ENCODE peak calls at places on chromosomes 7 and 10, in four cellular contexts. K is A549, Q is HepG2, H is K562. P is an unnamed sample.

GRCh38 chr7:138186951-138187351 is 110.7 kb downstream of the AKR1D1 start:
- DNase-seq in K (no peak), Q (no peak), H (no peak), P (no peak)

GRCh38 chr10:69759641-69760040 is 42.1 kb upstream of the COL13A1 start:
- DNase-seq in K (no peak), H (no peak), Q (no peak), P (no peak)

GRCh38 chr10:56035489-56035888 is 325.6 kb downstream of the ZWINT start:
- DNase-seq in H (peak), K (no peak), Q (no peak), P (no peak)

GRCh38 chr7:147161405-147161804 is 1044.8 kb downstream of the CNTNAP2 start:
- DNase-seq in H (no peak), K (no peak), Q (no peak), P (no peak)

GRCh38 chr10:5165738-5166137 is 19.2 kb downstream of the AKR1C8 start:
- DNase-seq in Q (no peak), H (peak), K (no peak), P (no peak)

GRCh38 chr10:43930777-43931176 is 282.1 kb upstream of the ZNF32 start:
- DNase-seq in K (no peak), H (no peak), Q (no peak), P (no peak)

GRCh38 chr7:953547-954327 is 743 bp downstream of the ADAP1 start:
- DNase-seq in H (no peak), K (peak), Q (peak), P (peak)

GRCh38 chr10:63489838-63490237 is 24.1 kb upstream of the JMJD1C start:
- DNase-seq in Q (no peak), H (no peak), K (no peak), P (no peak)

GRCh38 chr10:7305053-7305452 is 105.8 kb downstream of the SFMBT2 start:
- DNase-seq in H (no peak), Q (no peak), K (no peak), P (no peak)

GRCh38 chr10:71981024-71981867 is 17.1 kb downstream of the CHST3 start:
- DNase-seq in K (no peak), Q (peak), H (no peak), P (no peak)

DNA sequence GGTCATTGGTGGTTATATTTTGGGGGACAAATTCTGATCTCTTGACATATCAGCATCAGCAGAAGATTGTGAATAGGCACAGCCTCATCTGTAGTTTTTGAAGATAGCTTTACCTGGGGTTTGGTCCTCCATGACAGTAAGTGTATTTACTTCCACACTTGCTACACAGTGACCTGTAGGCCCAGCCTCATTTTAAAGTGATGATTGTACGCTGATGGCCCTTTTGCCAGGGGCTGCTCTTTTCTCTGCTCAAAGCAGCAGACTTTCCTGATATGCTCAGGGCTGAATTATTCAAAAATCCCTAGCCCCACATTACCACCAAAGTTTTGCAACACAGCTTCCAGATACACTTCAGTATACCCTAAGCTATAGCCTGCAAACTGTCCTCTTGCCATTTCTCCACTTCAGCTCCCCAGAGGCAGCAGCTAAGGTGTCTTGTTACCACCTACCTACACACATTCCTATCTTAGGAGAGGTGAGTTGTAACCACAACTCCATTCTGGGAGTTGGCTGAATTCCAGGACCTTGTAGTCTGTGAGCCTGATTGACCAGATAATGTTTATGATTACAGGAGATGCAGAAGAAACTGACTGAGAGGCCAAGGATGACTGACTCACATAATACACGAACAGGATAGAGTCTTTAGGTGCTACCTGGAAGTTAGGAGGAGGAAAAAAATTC is 6.0 kb downstream of the ASB4 start:
- DNase-seq in Q (peak), H (peak), K (no peak), P (no peak)
- TF ChIP-seq RNF2 in Q (no peak), H (no peak), K (no peak), P (no peak)

GRCh38 chr10:12338981-12339380 is 10.4 kb upstream of the CAMK1D start:
- DNase-seq in Q (no peak), K (no peak), H (no peak), P (no peak)

GRCh38 chr10:12340937-12341336 is 8.4 kb upstream of the CAMK1D start:
- DNase-seq in K (no peak), Q (no peak), H (no peak), P (no peak)

GRCh38 chr10:12337973-12338372 is 11.4 kb upstream of the CAMK1D start:
- DNase-seq in H (no peak), K (no peak), Q (no peak), P (no peak)

GRCh38 chr10:12341526-12341925 is 7.8 kb upstream of the CAMK1D start:
- DNase-seq in K (no peak), Q (no peak), H (no peak), P (no peak)

DNA sequence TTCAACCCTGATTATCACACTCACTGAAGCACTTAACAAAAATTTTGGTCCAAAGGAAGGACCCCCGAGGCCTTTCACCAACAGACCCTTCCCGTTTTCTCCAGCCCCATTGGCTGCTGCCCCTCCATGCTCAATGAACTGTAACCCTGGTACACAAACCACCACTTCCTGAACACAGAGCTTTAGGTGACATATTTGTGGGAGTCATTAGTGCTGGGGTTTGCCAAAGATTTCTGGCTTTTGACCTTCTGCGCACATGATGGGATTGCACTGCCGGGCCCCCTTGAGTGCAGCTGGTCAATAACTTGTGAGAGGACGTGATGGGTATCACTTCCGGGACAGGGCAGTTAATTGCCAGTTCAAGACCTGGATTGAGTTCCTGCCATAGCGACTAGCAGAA is 9.0 kb upstream of the CAMK1D start:
- DNase-seq in K (no peak), H (no peak), Q (no peak), P (no peak)
- TF ChIP-seq RNF2 in K (no peak), H (no peak), Q (no peak), P (no peak)

GRCh38 chr7:116426428-116427156 is 72.9 kb upstream of the CAV2 start:
- DNase-seq in H (peak), Q (no peak), K (peak), P (no peak)
- TF ChIP-seq RNF2 in H (no peak), Q (no peak), K (no peak), P (no peak)

GRCh38 chr10:24209421-24209770 is 458 bp downstream of the KIAA1217 start:
- DNase-seq in Q (no peak), K (peak), H (no peak), P (no peak)
- TF ChIP-seq RNF2 in Q (no peak), K (no peak), H (no peak), P (no peak)

DNA sequence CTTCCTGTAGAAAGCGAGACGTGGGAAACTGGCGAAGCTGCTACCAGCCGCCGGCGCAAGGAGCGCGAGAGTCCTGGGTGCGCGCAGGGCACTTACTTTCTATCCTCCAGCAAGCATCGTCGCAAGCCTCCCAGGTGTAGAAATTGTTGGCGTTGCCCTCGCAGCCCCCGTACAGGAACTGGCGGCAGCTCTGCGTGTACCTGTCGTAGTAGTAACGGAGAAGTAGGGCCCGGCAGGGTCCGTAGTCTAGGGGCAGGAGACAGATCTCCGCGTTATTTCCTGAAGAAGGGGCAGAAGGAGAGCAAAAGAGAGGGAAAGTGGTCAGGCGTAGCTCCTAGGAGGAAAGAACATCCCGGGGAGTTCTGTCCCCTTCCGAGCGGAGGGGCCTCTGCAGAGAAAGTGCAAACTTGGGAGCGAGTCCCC is 501 bp downstream of the TFPI2 start:
- DNase-seq in Q (no peak), H (no peak), K (peak), P (peak)
- TF ChIP-seq RNF2 in Q (no peak), H (no peak), K (no peak), P (peak)

P was measured in H1.